ENCODE peak calls at places on chromosomes 1 and 21, in six cellular contexts. One of them, this sample, is unnamed.

GRCh38 chr1:162857850-162858249 is 3.1 kb downstream of the CCDC190 start:
- DNase-seq in heart right ventricle: no peak
- DNase-seq in left ventricle myocardium inferior: no peak
- DNase-seq in hepatocyte: no peak
- DNase-seq in neural progenitor cell: no peak
- DNase-seq in endodermal cell: no peak
- DNase-seq in this sample: peak; percentile 14

GRCh38 chr1:39896909-39897685 is 4.6 kb downstream of the MYCL start:
- DNase-seq in endodermal cell: peak; percentile 70
- DNase-seq in heart right ventricle: no peak
- DNase-seq in neural progenitor cell: peak; percentile 49
- DNase-seq in hepatocyte: peak; percentile 27
- DNase-seq in left ventricle myocardium inferior: no peak
- DNase-seq in this sample: peak; percentile 57

GRCh38 chr1:81554108-81554507 is 246.6 kb upstream of the ADGRL2 start:
- DNase-seq in heart right ventricle: no peak
- DNase-seq in left ventricle myocardium inferior: no peak
- DNase-seq in endodermal cell: no peak
- DNase-seq in neural progenitor cell: no peak
- DNase-seq in hepatocyte: no peak
- DNase-seq in this sample: no peak

GRCh38 chr1:168618351-168618750 is 41.9 kb downstream of the XCL1 start:
- DNase-seq in neural progenitor cell: no peak
- DNase-seq in hepatocyte: no peak
- DNase-seq in endodermal cell: no peak
- DNase-seq in heart right ventricle: no peak
- DNase-seq in left ventricle myocardium inferior: no peak
- DNase-seq in this sample: no peak

GRCh38 chr1:151908228-151908691 is 1.1 kb downstream of the THEM4 start:
- DNase-seq in heart right ventricle: no peak
- DNase-seq in endodermal cell: peak; percentile 70
- DNase-seq in hepatocyte: peak; percentile 7
- DNase-seq in left ventricle myocardium inferior: no peak
- DNase-seq in neural progenitor cell: peak; percentile 11
- DNase-seq in this sample: no peak

GRCh38 chr21:36209626-36210171 is 53.1 kb downstream of the DOP1B start:
- DNase-seq in hepatocyte: peak; percentile 72
- DNase-seq in left ventricle myocardium inferior: no peak
- DNase-seq in heart right ventricle: no peak
- DNase-seq in endodermal cell: peak; percentile 90
- DNase-seq in neural progenitor cell: peak; percentile 61
- DNase-seq in this sample: no peak

GRCh38 chr1:171257207-171258052 is 9.1 kb downstream of the FMO1 start:
- DNase-seq in endodermal cell: no peak
- DNase-seq in heart right ventricle: no peak
- DNase-seq in hepatocyte: peak; percentile 85
- DNase-seq in left ventricle myocardium inferior: no peak
- DNase-seq in neural progenitor cell: no peak
- DNase-seq in this sample: no peak

GRCh38 chr1:36269408-36269838 is 36.7 kb upstream of the SH3D21 start:
- DNase-seq in left ventricle myocardium inferior: no peak
- DNase-seq in heart right ventricle: no peak
- DNase-seq in neural progenitor cell: no peak
- DNase-seq in endodermal cell: no peak
- DNase-seq in hepatocyte: peak; percentile 42
- DNase-seq in this sample: no peak

GRCh38 chr1:207495816-207496792 is at the start of gene CR1:
- DNase-seq in neural progenitor cell: peak; percentile 65
- DNase-seq in left ventricle myocardium inferior: peak; percentile 36
- DNase-seq in endodermal cell: peak; percentile 71
- DNase-seq in heart right ventricle: peak; percentile 34
- DNase-seq in hepatocyte: peak; percentile 23
- DNase-seq in this sample: no peak

GRCh38 chr21:23578027-23578426 is 2029.3 kb downstream of the MRPL39 start:
- DNase-seq in heart right ventricle: no peak
- DNase-seq in hepatocyte: no peak
- DNase-seq in endodermal cell: no peak
- DNase-seq in left ventricle myocardium inferior: no peak
- DNase-seq in neural progenitor cell: no peak
- DNase-seq in this sample: no peak

GRCh38 chr1:102970496-102971078 is 137.7 kb downstream of the COL11A1 start:
- DNase-seq in endodermal cell: peak; percentile 62
- DNase-seq in left ventricle myocardium inferior: no peak
- DNase-seq in neural progenitor cell: peak; percentile 86
- DNase-seq in hepatocyte: peak; percentile 87
- DNase-seq in heart right ventricle: no peak
- DNase-seq in this sample: peak; percentile 44

GRCh38 chr1:54518489-54518888 is 29.5 kb upstream of the ACOT11 start:
- DNase-seq in left ventricle myocardium inferior: no peak
- DNase-seq in heart right ventricle: no peak
- DNase-seq in hepatocyte: no peak
- DNase-seq in neural progenitor cell: no peak
- DNase-seq in endodermal cell: peak; percentile 8
- DNase-seq in this sample: no peak

GRCh38 chr1:228045871-228046270 is 36.6 kb upstream of the ARF1 start:
- DNase-seq in endodermal cell: peak; percentile 45
- DNase-seq in heart right ventricle: no peak
- DNase-seq in left ventricle myocardium inferior: no peak
- DNase-seq in neural progenitor cell: no peak
- DNase-seq in hepatocyte: no peak
- DNase-seq in this sample: no peak

GRCh38 chr1:183138301-183138700 is 47.8 kb upstream of the LAMC2 start:
- DNase-seq in neural progenitor cell: no peak
- DNase-seq in endodermal cell: no peak
- DNase-seq in hepatocyte: no peak
- DNase-seq in left ventricle myocardium inferior: no peak
- DNase-seq in heart right ventricle: no peak
- DNase-seq in this sample: no peak

GRCh38 chr1:234866007-234866866 is 256.3 kb upstream of the IRF2BP2 start:
- DNase-seq in neural progenitor cell: no peak
- DNase-seq in endodermal cell: peak; percentile 42
- DNase-seq in heart right ventricle: peak; percentile 22
- DNase-seq in left ventricle myocardium inferior: no peak
- DNase-seq in hepatocyte: peak; percentile 83
- DNase-seq in this sample: peak; percentile 86

GRCh38 chr1:229030642-229031390 is 240.1 kb upstream of the RAB4A start:
- DNase-seq in hepatocyte: no peak
- DNase-seq in neural progenitor cell: no peak
- DNase-seq in endodermal cell: peak; percentile 85
- DNase-seq in left ventricle myocardium inferior: no peak
- DNase-seq in heart right ventricle: no peak
- DNase-seq in this sample: no peak

GRCh38 chr1:89065077-89065868 is at the start of gene GBP1:
- DNase-seq in neural progenitor cell: no peak
- DNase-seq in heart right ventricle: no peak
- DNase-seq in endodermal cell: no peak
- DNase-seq in hepatocyte: peak; percentile 40
- DNase-seq in left ventricle myocardium inferior: no peak
- DNase-seq in this sample: no peak

GRCh38 chr1:206050655-206051235 is 2.2 kb upstream of the RHEX start:
- DNase-seq in heart right ventricle: no peak
- DNase-seq in left ventricle myocardium inferior: no peak
- DNase-seq in endodermal cell: no peak
- DNase-seq in hepatocyte: no peak
- DNase-seq in neural progenitor cell: no peak
- DNase-seq in this sample: no peak

GRCh38 chr1:231512147-231512698 is 16.2 kb upstream of the TSNAX start:
- DNase-seq in neural progenitor cell: no peak
- DNase-seq in endodermal cell: no peak
- DNase-seq in left ventricle myocardium inferior: no peak
- DNase-seq in heart right ventricle: no peak
- DNase-seq in hepatocyte: peak; percentile 11
- DNase-seq in this sample: peak; percentile 47

GRCh38 chr1:168913711-168914463 is 184.9 kb upstream of the DPT start:
- DNase-seq in left ventricle myocardium inferior: no peak
- DNase-seq in hepatocyte: no peak
- DNase-seq in endodermal cell: no peak
- DNase-seq in neural progenitor cell: no peak
- DNase-seq in heart right ventricle: no peak
- DNase-seq in this sample: no peak

GRCh38 chr1:150578278-150579109 is 916 bp downstream of the MCL1 start:
- DNase-seq in neural progenitor cell: peak; percentile 47
- DNase-seq in hepatocyte: peak; percentile 77
- DNase-seq in left ventricle myocardium inferior: peak; percentile 49
- DNase-seq in endodermal cell: peak; percentile 59
- DNase-seq in heart right ventricle: peak; percentile 46
- DNase-seq in this sample: peak; percentile 88

GRCh38 chr1:107529511-107530149 is 388.8 kb downstream of the NTNG1 start:
- DNase-seq in heart right ventricle: no peak
- DNase-seq in neural progenitor cell: peak; percentile 74
- DNase-seq in endodermal cell: peak; percentile 62
- DNase-seq in hepatocyte: peak; percentile 72
- DNase-seq in left ventricle myocardium inferior: no peak
- DNase-seq in this sample: no peak

GRCh38 chr21:31255846-31256395 is 88.1 kb downstream of the TIAM1 start:
- DNase-seq in endodermal cell: no peak
- DNase-seq in left ventricle myocardium inferior: no peak
- DNase-seq in neural progenitor cell: no peak
- DNase-seq in heart right ventricle: no peak
- DNase-seq in hepatocyte: no peak
- DNase-seq in this sample: no peak

GRCh38 chr1:89603651-89604413 is 29.1 kb upstream of the LRRC8C start:
- DNase-seq in left ventricle myocardium inferior: no peak
- DNase-seq in endodermal cell: no peak
- DNase-seq in neural progenitor cell: no peak
- DNase-seq in heart right ventricle: no peak
- DNase-seq in hepatocyte: no peak
- DNase-seq in this sample: no peak

GRCh38 chr1:179090522-179090921 is 8.7 kb downstream of the TOR3A start:
- DNase-seq in hepatocyte: no peak
- DNase-seq in left ventricle myocardium inferior: no peak
- DNase-seq in neural progenitor cell: no peak
- DNase-seq in endodermal cell: no peak
- DNase-seq in heart right ventricle: peak; percentile 36
- DNase-seq in this sample: no peak

GRCh38 chr1:225651872-225652725 is 824 bp downstream of the ENAH start:
- DNase-seq in endodermal cell: peak; percentile 69
- DNase-seq in left ventricle myocardium inferior: peak; percentile 31
- DNase-seq in heart right ventricle: no peak
- DNase-seq in neural progenitor cell: peak; percentile 66
- DNase-seq in hepatocyte: peak; percentile 68
- DNase-seq in this sample: no peak

GRCh38 chr1:14254184-14254583 is 344.3 kb upstream of the KAZN start:
- DNase-seq in endodermal cell: no peak
- DNase-seq in neural progenitor cell: no peak
- DNase-seq in heart right ventricle: no peak
- DNase-seq in hepatocyte: no peak
- DNase-seq in left ventricle myocardium inferior: no peak
- DNase-seq in this sample: no peak

GRCh38 chr1:118947003-118947765 is 41.0 kb downstream of the TBX15 start:
- DNase-seq in endodermal cell: no peak
- DNase-seq in neural progenitor cell: no peak
- DNase-seq in heart right ventricle: no peak
- DNase-seq in hepatocyte: no peak
- DNase-seq in left ventricle myocardium inferior: no peak
- DNase-seq in this sample: no peak

GRCh38 chr21:44793269-44794030 is 8.2 kb downstream of the UBE2G2 start:
- DNase-seq in endodermal cell: peak; percentile 80
- DNase-seq in left ventricle myocardium inferior: peak; percentile 35
- DNase-seq in heart right ventricle: peak; percentile 40
- DNase-seq in hepatocyte: peak; percentile 83
- DNase-seq in neural progenitor cell: peak; percentile 78
- DNase-seq in this sample: no peak

GRCh38 chr1:226674892-226675719 is 64.0 kb downstream of the ITPKB start:
- DNase-seq in neural progenitor cell: no peak
- DNase-seq in endodermal cell: no peak
- DNase-seq in hepatocyte: no peak
- DNase-seq in left ventricle myocardium inferior: peak; percentile 49
- DNase-seq in heart right ventricle: peak; percentile 45
- DNase-seq in this sample: no peak
- H3K27ac ChIP-seq in neural progenitor cell: no peak overlapping the region
- H3K27ac ChIP-seq in endodermal cell: no peak overlapping the region
- H3K27ac ChIP-seq in hepatocyte: peak overlapping the region; percentile 39
- H3K27ac ChIP-seq in left ventricle myocardium inferior: peak overlapping the region; percentile 91
- H3K27ac ChIP-seq in heart right ventricle: peak overlapping the region; percentile 81
- H3K27ac ChIP-seq in this sample: no peak overlapping the region

GRCh38 chr1:37949524-37950152 is 2.8 kb upstream of the INPP5B start:
- DNase-seq in neural progenitor cell: no peak
- DNase-seq in endodermal cell: no peak
- DNase-seq in heart right ventricle: no peak
- DNase-seq in left ventricle myocardium inferior: no peak
- DNase-seq in hepatocyte: no peak
- DNase-seq in this sample: no peak
- H3K4me3 ChIP-seq in neural progenitor cell: no peak overlapping the region
- H3K4me3 ChIP-seq in endodermal cell: no peak overlapping the region
- H3K4me3 ChIP-seq in heart right ventricle: no peak overlapping the region
- H3K4me3 ChIP-seq in left ventricle myocardium inferior: no peak overlapping the region
- H3K4me3 ChIP-seq in hepatocyte: no peak overlapping the region
- H3K4me3 ChIP-seq in this sample: no peak overlapping the region

GRCh38 chr1:29416267-29416666 is 179.9 kb downstream of the PTPRU start:
- DNase-seq in neural progenitor cell: peak; percentile 45
- DNase-seq in endodermal cell: peak; percentile 63
- DNase-seq in left ventricle myocardium inferior: no peak
- DNase-seq in hepatocyte: no peak
- DNase-seq in heart right ventricle: no peak
- DNase-seq in this sample: no peak

GRCh38 chr1:29416825-29417557 is 180.7 kb downstream of the PTPRU start:
- DNase-seq in neural progenitor cell: no peak
- DNase-seq in left ventricle myocardium inferior: no peak
- DNase-seq in heart right ventricle: no peak
- DNase-seq in hepatocyte: no peak
- DNase-seq in endodermal cell: peak; percentile 53
- DNase-seq in this sample: no peak

GRCh38 chr1:29417558-29417858 is 181.2 kb downstream of the PTPRU start:
- DNase-seq in hepatocyte: no peak
- DNase-seq in heart right ventricle: no peak
- DNase-seq in neural progenitor cell: no peak
- DNase-seq in endodermal cell: no peak
- DNase-seq in left ventricle myocardium inferior: no peak
- DNase-seq in this sample: peak; percentile 38

GRCh38 chr1:29415156-29415830 is 179.0 kb downstream of the PTPRU start:
- DNase-seq in hepatocyte: no peak
- DNase-seq in endodermal cell: peak; percentile 81
- DNase-seq in left ventricle myocardium inferior: no peak
- DNase-seq in neural progenitor cell: peak; percentile 40
- DNase-seq in heart right ventricle: no peak
- DNase-seq in this sample: peak; percentile 36

DNA sequence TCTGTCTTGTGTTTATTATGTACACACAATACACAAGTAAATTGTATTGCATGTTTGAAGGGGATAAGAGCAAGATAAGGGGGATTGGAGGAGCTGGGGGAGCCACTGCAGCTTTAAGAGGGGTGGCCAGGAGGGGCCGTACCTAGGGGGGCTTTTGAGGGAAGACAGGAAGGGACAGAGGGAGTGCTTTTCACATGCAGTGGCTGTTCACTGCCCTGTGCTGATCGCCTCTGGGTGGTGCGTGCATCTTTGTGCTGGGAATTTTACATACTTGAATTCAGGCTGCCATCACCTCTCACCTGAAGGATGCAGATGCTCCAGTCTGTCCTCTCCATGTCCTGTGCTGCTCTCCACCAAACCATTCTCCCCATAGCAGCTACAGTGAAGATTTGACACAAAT is 179.5 kb downstream of the PTPRU start:
- DNase-seq in heart right ventricle: no peak
- DNase-seq in left ventricle myocardium inferior: no peak
- DNase-seq in hepatocyte: no peak
- DNase-seq in neural progenitor cell: no peak
- DNase-seq in endodermal cell: no peak
- DNase-seq in this sample: no peak
- H3K4me1 ChIP-seq in heart right ventricle: no peaks in the 10 kb centered on the region
- H3K4me1 ChIP-seq in left ventricle myocardium inferior: peaks cover 6% of the 10 kb centered on the region
- H3K4me1 ChIP-seq in hepatocyte: no peaks in the 10 kb centered on the region
- H3K4me1 ChIP-seq in neural progenitor cell: peaks cover 7% of the 10 kb centered on the region
- H3K4me1 ChIP-seq in endodermal cell: no peaks in the 10 kb centered on the region
- H3K4me1 ChIP-seq in this sample: no peaks in the 10 kb centered on the region

GRCh38 chr1:5688479-5689077 is 303.6 kb downstream of the NPHP4 start:
- DNase-seq in heart right ventricle: no peak
- DNase-seq in left ventricle myocardium inferior: no peak
- DNase-seq in hepatocyte: peak; percentile 72
- DNase-seq in endodermal cell: no peak
- DNase-seq in neural progenitor cell: no peak
- DNase-seq in this sample: no peak
- H3K27ac ChIP-seq in heart right ventricle: no peak overlapping the region
- H3K27ac ChIP-seq in left ventricle myocardium inferior: no peak overlapping the region
- H3K27ac ChIP-seq in hepatocyte: peak overlapping the region; percentile 95
- H3K27ac ChIP-seq in endodermal cell: no peak overlapping the region
- H3K27ac ChIP-seq in neural progenitor cell: no peak overlapping the region
- H3K27ac ChIP-seq in this sample: no peak overlapping the region

This sample was measured in SJSA1.